ENCODE peak calls at places on chromosomes 1 and 21, in five cellular contexts. P, N, T, X and J are unnamed samples.

GRCh38 chr1:235835226-235835625 is 31.5 kb downstream of the LYST start:
- DNase-seq in N (no peak), X (no peak), P (peak), T (no peak), J (no peak)

GRCh38 chr1:111225717-111226400 is 1.7 kb upstream of the CHI3L2 start:
- DNase-seq in T (no peak), N (no peak), P (peak), X (no peak), J (no peak)

GRCh38 chr1:12153181-12153785 is 13.5 kb upstream of the TNFRSF1B start:
- DNase-seq in N (no peak), T (no peak), X (peak), P (peak), J (no peak)

GRCh38 chr21:34950980-34951379 is 98.1 kb downstream of the RUNX1 start:
- DNase-seq in X (no peak), N (no peak), P (no peak), T (no peak), J (no peak)

GRCh38 chr1:108107658-108108057 is 92.5 kb downstream of the SLC25A24 start:
- DNase-seq in X (peak), P (peak), T (no peak), N (no peak), J (no peak)

GRCh38 chr1:35447278-35447677 is 109.9 kb downstream of the KIAA0319L start:
- DNase-seq in P (no peak), T (no peak), N (no peak), X (peak), J (no peak)

GRCh38 chr1:218813247-218813646 is 360.4 kb upstream of the LYPLAL1 start:
- DNase-seq in P (peak), T (no peak), X (peak), N (no peak), J (no peak)

GRCh38 chr1:214862421-214862820 is 220.1 kb upstream of the KCNK2 start:
- DNase-seq in X (no peak), P (peak), N (no peak), T (no peak), J (no peak)

GRCh38 chr1:151346082-151346768 is 827 bp downstream of the RFX5 start:
- DNase-seq in P (no peak), N (no peak), T (no peak), X (no peak), J (no peak)

GRCh38 chr1:247378334-247379073 is 37.5 kb upstream of the NLRP3 start:
- DNase-seq in T (no peak), P (no peak), X (no peak), N (no peak), J (no peak)

GRCh38 chr21:17428980-17429379 is 83.9 kb upstream of the CXADR start:
- DNase-seq in P (no peak), X (no peak), N (no peak), T (no peak), J (no peak)

GRCh38 chr21:18545908-18546307 is 142.3 kb upstream of the TMPRSS15 start:
- DNase-seq in N (no peak), P (no peak), X (peak), T (no peak), J (no peak)

GRCh38 chr1:998905-999796 is 746 bp downstream of the HES4 start:
- DNase-seq in N (no peak), T (no peak), P (peak), X (peak), J (peak)

GRCh38 chr1:101207891-101208290 is 28.9 kb upstream of the S1PR1 start:
- DNase-seq in T (no peak), P (peak), N (no peak), X (no peak), J (no peak)

GRCh38 chr1:23720256-23720995 is 22.8 kb upstream of the ELOA start:
- DNase-seq in X (peak), N (no peak), T (no peak), P (peak), J (no peak)

GRCh38 chr1:87334351-87335174 is 5.9 kb downstream of the LMO4 start:
- DNase-seq in X (peak), N (peak), T (no peak), P (peak), J (peak)

GRCh38 chr1:64133036-64133435 is 70.4 kb upstream of the UBE2U start:
- DNase-seq in P (peak), T (no peak), X (peak), N (no peak), J (no peak)

GRCh38 chr1:172431224-172431623 is 10.7 kb downstream of the C1orf105 start:
- DNase-seq in P (no peak), X (no peak), N (no peak), T (no peak), J (no peak)
- H3K27ac ChIP-seq in P (no peak), X (no peak), N (no peak), T (no peak), J (no peak)

GRCh38 chr1:204361781-204362180 is 2.1 kb upstream of the PLEKHA6 start:
- DNase-seq in P (no peak), T (no peak), X (no peak), N (no peak), J (no peak)

GRCh38 chr1:204361341-204361771 is 1.6 kb upstream of the PLEKHA6 start:
- DNase-seq in P (no peak), N (no peak), T (no peak), X (no peak), J (no peak)

GRCh38 chr1:204362984-204363334 is 3.2 kb upstream of the PLEKHA6 start:
- DNase-seq in P (no peak), T (no peak), N (no peak), X (no peak), J (no peak)

GRCh38 chr1:204360314-204360713 is 585 bp upstream of the PLEKHA6 start:
- DNase-seq in P (no peak), N (no peak), X (no peak), T (no peak), J (no peak)

GRCh38 chr1:204363335-204364114 is 3.8 kb upstream of the PLEKHA6 start:
- DNase-seq in P (peak), T (no peak), N (peak), X (peak), J (peak)
- H2BK15ac ChIP-seq in P (peak), T (no peak), N (no peak), X (peak), J (no peak)

DNA sequence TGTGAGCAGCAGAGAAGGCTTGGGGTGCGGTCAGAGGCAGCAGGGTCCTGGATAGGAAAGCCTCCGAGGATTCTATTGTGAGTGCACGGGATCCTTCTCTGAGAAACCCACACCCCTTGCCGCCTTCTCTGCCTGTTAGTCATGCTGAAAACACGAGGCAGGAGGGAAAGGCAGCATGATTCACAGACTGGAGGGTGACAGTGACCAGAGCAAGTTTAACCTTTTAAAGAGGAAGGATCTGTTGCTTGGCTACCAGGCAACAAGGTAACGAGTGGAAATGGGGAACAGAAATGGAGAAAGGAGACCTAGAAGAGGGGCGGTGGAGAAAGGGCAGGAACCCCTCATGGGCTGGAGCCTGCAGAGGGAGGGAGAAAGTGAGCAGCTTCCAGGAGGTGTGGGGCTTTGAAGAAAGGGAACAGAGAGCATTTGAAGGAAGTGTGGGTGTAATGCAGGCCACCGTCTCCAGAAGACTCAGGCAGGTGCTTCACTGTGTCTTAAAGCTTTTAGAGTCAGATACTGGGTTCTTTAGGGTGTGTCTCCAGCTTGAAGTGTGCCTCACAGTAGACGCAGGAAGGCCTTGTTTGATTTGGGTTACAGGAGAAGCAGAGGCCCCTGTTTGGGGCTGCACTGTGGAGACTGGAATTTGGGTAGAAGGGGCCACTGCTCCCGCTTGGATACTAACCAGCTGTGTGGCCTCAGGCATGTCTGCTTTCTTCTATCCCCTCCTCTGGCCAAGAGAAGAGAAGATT is 19.1 kb downstream of the OPTC start:
- DNase-seq in P (peak), T (no peak), N (no peak), X (peak), J (no peak)
- H4K91ac ChIP-seq in P (peak), T (peak), N (no peak), X (peak), J (no peak)

DNA sequence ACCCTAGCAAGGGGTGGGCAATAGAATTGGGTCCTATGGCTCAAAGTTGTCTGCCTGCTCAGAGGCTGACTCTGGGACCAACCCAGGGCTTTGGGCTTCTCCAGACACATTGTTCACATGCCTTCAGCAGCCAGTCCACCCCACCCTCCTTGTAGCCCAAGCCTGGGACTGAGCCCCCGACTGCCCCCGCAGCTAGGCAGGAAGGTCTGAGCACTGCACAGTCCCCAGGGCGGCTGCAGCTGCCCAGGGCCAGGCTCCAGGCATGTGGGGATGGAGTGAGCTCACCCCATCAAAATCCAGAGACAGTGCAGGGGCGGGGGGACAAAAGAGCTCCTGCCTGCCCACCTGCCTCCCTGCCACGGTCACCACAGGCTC is 35.6 kb downstream of the HSPG2 start:
- DNase-seq in X (no peak), N (no peak), T (no peak), P (peak), J (no peak)
- H3K27ac ChIP-seq in X (peak), N (no peak), T (no peak), P (no peak), J (no peak)

GRCh38 chr1:22428672-22429071 is 23.0 kb upstream of the ZBTB40 start:
- DNase-seq in N (no peak), X (peak), P (peak), T (no peak), J (no peak)
- H2BK15ac ChIP-seq in N (no peak), X (no peak), P (no peak), T (no peak), J (no peak)

GRCh38 chr1:109620396-109620817 is 770 bp downstream of the AMPD2 start:
- DNase-seq in P (peak), N (no peak), T (no peak), X (peak), J (peak)
- H4K91ac ChIP-seq in P (peak), N (no peak), T (peak), X (peak), J (no peak)